ENCODE peak calls at places on chromosomes 5 and 9, in ten cellular contexts. A is stimulated activated CD4-positive, alpha-beta T cell treated with anti-CD3 and anti-CD28 coated beads, TNF-alpha, amount 100 ng/mL, for 24 hours; I is M059J; R is left cardiac atrium; X is AG04450; K is upper lobe of right lung; P is ecto neural progenitor cell; W is activated naive CD8-positive, alpha-beta T cell treated with anti-CD3 and anti-CD28 coated beads, Interleukin-2, amount 50 U/mL, for 24 hours; H is iPS DF 6.9; L is Karpas-422. Z is an unnamed sample.

GRCh38 chr9:20040991-20041606 is 252.3 kb upstream of the SLC24A2 start:
- DNase-seq in W (no peak), P (no peak), H (no peak), K (no peak), L (no peak), A (no peak), R (no peak), X (no peak), I (no peak), Z (no peak)

GRCh38 chr5:133397986-133398645 is 214.2 kb downstream of the FSTL4 start:
- DNase-seq in P (peak), A (no peak), L (no peak), K (no peak), R (no peak), W (no peak), H (no peak), I (no peak), X (no peak), Z (no peak)

GRCh38 chr9:87336407-87336806 is 161.3 kb upstream of the DAPK1 start:
- DNase-seq in P (no peak), I (peak), H (no peak), R (no peak), X (no peak), L (peak), W (no peak), A (no peak), K (no peak), Z (peak)

GRCh38 chr5:31783246-31783645 is 144.3 kb downstream of the PDZD2 start:
- DNase-seq in P (no peak), I (peak), H (no peak), L (no peak), K (no peak), W (no peak), A (no peak), X (no peak), R (no peak), Z (no peak)

GRCh38 chr5:67790390-67790789 is 425.2 kb upstream of the PIK3R1 start:
- DNase-seq in L (no peak), I (no peak), K (no peak), R (no peak), P (no peak), H (no peak), W (no peak), A (no peak), X (no peak), Z (no peak)

GRCh38 chr5:149381986-149382338 is 2.9 kb upstream of the IL17B start:
- DNase-seq in A (peak), H (peak), X (no peak), K (peak), R (peak), W (peak), P (peak), I (peak), L (peak), Z (peak)

GRCh38 chr5:6181147-6181729 is 197.1 kb downstream of the MED10 start:
- DNase-seq in W (no peak), H (no peak), I (no peak), R (no peak), A (no peak), L (no peak), P (no peak), X (no peak), K (no peak), Z (no peak)

GRCh38 chr9:72728031-72728770 is 206.8 kb downstream of the TMC1 start:
- DNase-seq in I (no peak), A (no peak), W (no peak), P (no peak), L (no peak), R (no peak), X (no peak), H (no peak), K (no peak), Z (no peak)

GRCh38 chr5:34564706-34565235 is 91.4 kb upstream of the RAI14 start:
- DNase-seq in X (no peak), P (no peak), L (no peak), W (no peak), R (peak), I (no peak), A (no peak), K (no peak), H (no peak), Z (no peak)

GRCh38 chr5:80368666-80369270 is 39.1 kb upstream of the ZFYVE16 start:
- DNase-seq in H (no peak), W (no peak), P (no peak), L (no peak), I (no peak), X (no peak), R (no peak), A (no peak), K (no peak), Z (no peak)

GRCh38 chr5:130796902-130797301 is 368.2 kb downstream of the HINT1 start:
- DNase-seq in H (no peak), P (no peak), K (no peak), W (no peak), I (no peak), X (no peak), R (no peak), L (no peak), A (no peak), Z (no peak)

GRCh38 chr9:70257512-70257911 is 1.3 kb upstream of the SMC5 start:
- DNase-seq in W (no peak), H (no peak), A (no peak), X (no peak), K (no peak), L (no peak), P (no peak), R (no peak), I (no peak), Z (no peak)

GRCh38 chr9:22446589-22446949 is at the start of gene DMRTA1:
- DNase-seq in A (no peak), L (no peak), X (no peak), R (peak), P (peak), I (peak), W (peak), K (peak), H (no peak), Z (peak)

GRCh38 chr5:93789173-93790070 is 48.0 kb upstream of the POU5F2 start:
- DNase-seq in X (peak), L (no peak), K (no peak), H (no peak), A (no peak), I (peak), W (no peak), P (no peak), R (no peak), Z (peak)

GRCh38 chr5:174571662-174572397 is 152.6 kb upstream of the MSX2 start:
- DNase-seq in L (peak), W (no peak), A (no peak), R (peak), H (no peak), I (peak), P (no peak), K (no peak), X (peak), Z (peak)

GRCh38 chr9:119453490-119453911 is 84.3 kb upstream of the BRINP1 start:
- DNase-seq in R (no peak), W (no peak), A (no peak), L (no peak), P (no peak), X (no peak), I (peak), K (no peak), H (no peak), Z (no peak)